ENCODE peak calls at places on chromosomes 4 and X, in five cellular contexts. One of them, this sample, is unnamed.

GRCh38 chrX:1824855-1825254 is 210.0 kb downstream of the ASMT start:
- DNase-seq in M059J: no peak
- DNase-seq in stimulated activated CD8-positive, alpha-beta memory T cell treated with anti-CD3 and anti-CD28 coated beads, Interleukin-7, amount 100 ng/mL, for 1 hour: no peak
- DNase-seq in RPMI8226: no peak
- DNase-seq in iris pigment epithelial cell: no peak
- DNase-seq in this sample: no peak

GRCh38 chrX:10296581-10296980 is 139.8 kb downstream of the CLCN4 start:
- DNase-seq in M059J: peak
- DNase-seq in stimulated activated CD8-positive, alpha-beta memory T cell treated with anti-CD3 and anti-CD28 coated beads, Interleukin-7, amount 100 ng/mL, for 1 hour: no peak
- DNase-seq in RPMI8226: no peak
- DNase-seq in iris pigment epithelial cell: peak
- DNase-seq in this sample: no peak

GRCh38 chr4:88765729-88766128 is 68.1 kb upstream of the NAP1L5 start:
- DNase-seq in M059J: peak
- DNase-seq in stimulated activated CD8-positive, alpha-beta memory T cell treated with anti-CD3 and anti-CD28 coated beads, Interleukin-7, amount 100 ng/mL, for 1 hour: no peak
- DNase-seq in RPMI8226: no peak
- DNase-seq in iris pigment epithelial cell: peak
- DNase-seq in this sample: no peak

GRCh38 chr4:101981756-101982155 is 191.2 kb downstream of the BANK1 start:
- DNase-seq in M059J: no peak
- DNase-seq in stimulated activated CD8-positive, alpha-beta memory T cell treated with anti-CD3 and anti-CD28 coated beads, Interleukin-7, amount 100 ng/mL, for 1 hour: no peak
- DNase-seq in RPMI8226: no peak
- DNase-seq in iris pigment epithelial cell: peak
- DNase-seq in this sample: no peak

GRCh38 chr4:180960758-180961401 is 1282.3 kb upstream of the TENM3 start:
- DNase-seq in M059J: no peak
- DNase-seq in stimulated activated CD8-positive, alpha-beta memory T cell treated with anti-CD3 and anti-CD28 coated beads, Interleukin-7, amount 100 ng/mL, for 1 hour: no peak
- DNase-seq in RPMI8226: peak
- DNase-seq in iris pigment epithelial cell: no peak
- DNase-seq in this sample: no peak

GRCh38 chr4:34850983-34851382 is 1393.3 kb downstream of the ARAP2 start:
- DNase-seq in M059J: peak
- DNase-seq in stimulated activated CD8-positive, alpha-beta memory T cell treated with anti-CD3 and anti-CD28 coated beads, Interleukin-7, amount 100 ng/mL, for 1 hour: no peak
- DNase-seq in RPMI8226: no peak
- DNase-seq in iris pigment epithelial cell: peak
- DNase-seq in this sample: no peak

GRCh38 chrX:7133036-7133412 is 14.5 kb upstream of the STS start:
- DNase-seq in M059J: peak
- DNase-seq in stimulated activated CD8-positive, alpha-beta memory T cell treated with anti-CD3 and anti-CD28 coated beads, Interleukin-7, amount 100 ng/mL, for 1 hour: no peak
- DNase-seq in RPMI8226: no peak
- DNase-seq in iris pigment epithelial cell: peak
- DNase-seq in this sample: no peak

GRCh38 chr4:82899339-82899738 is 1.2 kb upstream of the THAP9 start:
- DNase-seq in M059J: peak
- DNase-seq in stimulated activated CD8-positive, alpha-beta memory T cell treated with anti-CD3 and anti-CD28 coated beads, Interleukin-7, amount 100 ng/mL, for 1 hour: no peak
- DNase-seq in RPMI8226: no peak
- DNase-seq in iris pigment epithelial cell: no peak
- DNase-seq in this sample: no peak

GRCh38 chr4:38091636-38092035 is 131.4 kb downstream of the PTTG2 start:
- DNase-seq in M059J: peak
- DNase-seq in stimulated activated CD8-positive, alpha-beta memory T cell treated with anti-CD3 and anti-CD28 coated beads, Interleukin-7, amount 100 ng/mL, for 1 hour: no peak
- DNase-seq in RPMI8226: peak
- DNase-seq in iris pigment epithelial cell: peak
- DNase-seq in this sample: peak